ENCODE peak calls at places on chromosomes 7 and 10, in seven cellular contexts. A is OCI-LY7; X is T follicular helper cell; H is islet precursor cell; D is stimulated activated CD8-positive, alpha-beta memory T cell treated with anti-CD3 and anti-CD28 coated beads, Interleukin-7, amount 100 ng/mL, for 24 hours; V is AG08396; E is adrenal gland. M is an unnamed sample.

GRCh38 chr10:124273141-124273540 is 145.6 kb downstream of the OAT start:
- DNase-seq in D (no peak), E (no peak), H (no peak), X (no peak), A (no peak), V (no peak), M (no peak)

GRCh38 chr7:128281605-128282380 is 40.7 kb downstream of the LEP start:
- DNase-seq in H (no peak), A (no peak), X (no peak), V (peak), E (no peak), D (no peak), M (no peak)

GRCh38 chr10:114648368-114648767 is 9.7 kb downstream of the ABLIM1 start:
- DNase-seq in A (no peak), E (peak), X (no peak), H (no peak), D (no peak), V (peak), M (no peak)

GRCh38 chr10:112988839-112989406 is 38.9 kb downstream of the TCF7L2 start:
- DNase-seq in E (peak), X (no peak), D (no peak), V (no peak), A (no peak), H (peak), M (no peak)

GRCh38 chr10:89219512-89220218 is 12.5 kb upstream of the CH25H start:
- DNase-seq in H (no peak), E (no peak), X (no peak), A (no peak), V (no peak), D (no peak), M (no peak)

GRCh38 chr7:139721844-139722243 is 56.0 kb downstream of the HIPK2 start:
- DNase-seq in V (no peak), H (no peak), X (no peak), A (no peak), E (no peak), D (no peak), M (no peak)

GRCh38 chr7:124188576-124188975 is 155.7 kb upstream of the TMEM229A start:
- DNase-seq in X (no peak), E (no peak), V (no peak), H (no peak), A (no peak), D (no peak), M (no peak)

GRCh38 chr10:43931308-43931930 is 282.7 kb upstream of the ZNF32 start:
- DNase-seq in A (no peak), V (peak), E (no peak), H (peak), D (no peak), X (no peak), M (no peak)

GRCh38 chr10:111231779-111232178 is 154.9 kb downstream of the ADRA2A start:
- DNase-seq in D (no peak), A (no peak), H (no peak), X (no peak), E (no peak), V (no peak), M (no peak)

GRCh38 chr7:65951837-65952578 is 30.0 kb downstream of the GUSB start:
- DNase-seq in D (no peak), H (peak), A (no peak), X (no peak), V (no peak), E (no peak), M (no peak)

GRCh38 chr10:101897633-101898032 is 54.0 kb upstream of the KCNIP2 start:
- DNase-seq in H (no peak), V (peak), D (no peak), A (no peak), E (peak), X (no peak), M (no peak)

GRCh38 chr7:151759591-151760042 is 117.3 kb downstream of the PRKAG2 start:
- DNase-seq in X (peak), H (peak), D (no peak), A (peak), E (peak), V (peak), M (peak)

GRCh38 chr7:24819916-24820689 is 62.8 kb upstream of the GSDME start:
- DNase-seq in E (peak), A (peak), V (peak), X (peak), D (peak), H (peak), M (peak)

GRCh38 chr7:70949862-70950261 is 182.1 kb upstream of the GALNT17 start:
- DNase-seq in X (no peak), V (no peak), A (no peak), E (no peak), H (no peak), D (no peak), M (no peak)

GRCh38 chr10:1380075-1380793 is 324.0 kb downstream of the WDR37 start:
- DNase-seq in E (no peak), D (no peak), X (no peak), A (no peak), H (peak), V (no peak), M (no peak)

GRCh38 chr10:79137826-79138225 is 69.1 kb downstream of the ZMIZ1 start:
- DNase-seq in H (no peak), V (no peak), A (peak), D (peak), X (no peak), E (no peak), M (peak)

GRCh38 chr10:110546077-110546476 is 21.4 kb upstream of the SMC3 start:
- DNase-seq in A (no peak), D (no peak), X (no peak), E (no peak), V (no peak), H (peak), M (no peak)

GRCh38 chr7:29807179-29807841 is 1.0 kb downstream of the WIPF3 start:
- DNase-seq in D (no peak), E (peak), X (no peak), H (peak), A (no peak), V (peak), M (no peak)

GRCh38 chr7:72544486-72544885 is 132.3 kb upstream of the CALN1 start:
- DNase-seq in H (no peak), A (no peak), X (no peak), V (no peak), D (no peak), E (no peak), M (no peak)

GRCh38 chr7:45084336-45084735 is 4.4 kb downstream of the NACAD start:
- DNase-seq in E (no peak), D (no peak), V (no peak), H (no peak), X (no peak), A (no peak), M (no peak)

GRCh38 chr7:80941206-80941758 is 22.4 kb upstream of the SEMA3C start:
- DNase-seq in E (peak), V (peak), D (no peak), A (no peak), H (no peak), X (no peak), M (no peak)

GRCh38 chr10:34766811-34767516 is 48.1 kb downstream of the PARD3 start:
- DNase-seq in D (no peak), V (no peak), X (no peak), H (peak), E (no peak), A (no peak), M (no peak)

GRCh38 chr7:94449151-94449725 is 54.5 kb downstream of the COL1A2 start:
- DNase-seq in H (no peak), A (peak), E (no peak), V (peak), X (no peak), D (no peak), M (peak)

GRCh38 chr7:26891400-26892355 is 27.3 kb upstream of the SKAP2 start:
- DNase-seq in H (no peak), E (no peak), X (no peak), D (no peak), A (no peak), V (no peak), M (no peak)

GRCh38 chr10:132899054-132899750 is 43.2 kb downstream of the CFAP46 start:
- DNase-seq in X (no peak), D (no peak), H (no peak), A (no peak), V (no peak), E (no peak), M (no peak)

GRCh38 chr10:1377756-1378397 is 321.7 kb downstream of the WDR37 start:
- DNase-seq in X (no peak), A (no peak), E (no peak), D (no peak), V (no peak), H (peak), M (no peak)

GRCh38 chr10:99007457-99007856 is 228.2 kb downstream of the HPSE2 start:
- DNase-seq in X (no peak), V (no peak), H (no peak), D (no peak), E (no peak), A (no peak), M (no peak)

GRCh38 chr7:136857573-136857972 is 10.9 kb upstream of the CHRM2 start:
- DNase-seq in V (peak), E (no peak), A (no peak), D (no peak), X (no peak), H (no peak), M (no peak)

GRCh38 chr7:140586517-140586916 is 54.1 kb downstream of the DENND2A start:
- DNase-seq in V (no peak), A (no peak), H (no peak), E (no peak), D (no peak), X (no peak), M (no peak)

M was measured in GM19239.